ENCODE peak calls at places on chromosomes 16 and 17, in nine cellular contexts. J, R, D, A, Z, E, B, S and Q are unnamed samples.

GRCh38 chr17:29693751-29694150 is 71.0 kb upstream of the CORO6 start:
- DNase-seq in J (no peak), R (no peak), D (no peak), A (no peak), Z (no peak), E (no peak), B (no peak), S (no peak), Q (no peak)

GRCh38 chr17:19733953-19734526 is 14.1 kb downstream of the ALDH3A1 start:
- DNase-seq in J (no peak), R (no peak), D (no peak), A (no peak), Z (no peak), E (no peak), B (no peak), S (no peak), Q (no peak)

GRCh38 chr16:87369796-87370719 is 13.5 kb downstream of the FBXO31 start:
- DNase-seq in J (peak), R (peak), D (no peak), A (no peak), Z (no peak), E (no peak), B (no peak), S (no peak), Q (no peak)

GRCh38 chr16:49810769-49811315 is 45.1 kb downstream of the ZNF423 start:
- DNase-seq in J (no peak), R (no peak), D (no peak), A (no peak), Z (no peak), E (no peak), B (no peak), S (no peak), Q (peak)

GRCh38 chr17:73635101-73635767 is 9.0 kb downstream of the SDK2 start:
- DNase-seq in J (no peak), R (no peak), D (no peak), A (no peak), Z (no peak), E (no peak), B (no peak), S (no peak), Q (no peak)

GRCh38 chr16:29684671-29685070 is 5.7 kb downstream of the QPRT start:
- DNase-seq in J (no peak), R (no peak), D (no peak), A (no peak), Z (no peak), E (no peak), B (no peak), S (no peak), Q (no peak)

GRCh38 chr17:45223541-45224528 is 2.1 kb downstream of the FMNL1 start:
- DNase-seq in J (no peak), R (no peak), D (peak), A (no peak), Z (no peak), E (no peak), B (peak), S (no peak), Q (no peak)

GRCh38 chr17:77872714-77873517 is 85.6 kb upstream of the TNRC6C start:
- DNase-seq in J (no peak), R (peak), D (no peak), A (no peak), Z (no peak), E (no peak), B (no peak), S (no peak), Q (no peak)

GRCh38 chr16:81371106-81371505 is 56.3 kb downstream of the GAN start:
- DNase-seq in J (no peak), R (no peak), D (no peak), A (no peak), Z (no peak), E (no peak), B (no peak), S (no peak), Q (no peak)

GRCh38 chr17:28381141-28381825 is 9.8 kb downstream of the SARM1 start:
- DNase-seq in J (peak), R (no peak), D (no peak), A (peak), Z (peak), E (peak), B (no peak), S (no peak), Q (peak)

GRCh38 chr16:10571354-10571753 is 9.0 kb downstream of the EMP2 start:
- DNase-seq in J (no peak), R (no peak), D (no peak), A (no peak), Z (no peak), E (peak), B (no peak), S (no peak), Q (no peak)

GRCh38 chr16:64450170-64450569 is 671.7 kb downstream of the CDH11 start:
- DNase-seq in J (no peak), R (no peak), D (no peak), A (no peak), Z (no peak), E (no peak), B (no peak), S (no peak), Q (no peak)

GRCh38 chr17:77365584-77366186 is 224.9 kb downstream of the SEC14L1 start:
- DNase-seq in J (no peak), R (peak), D (no peak), A (peak), Z (peak), E (no peak), B (no peak), S (peak), Q (no peak)

GRCh38 chr16:85004587-85005205 is 6.6 kb downstream of the ZDHHC7 start:
- DNase-seq in J (no peak), R (no peak), D (no peak), A (no peak), Z (no peak), E (no peak), B (no peak), S (peak), Q (no peak)

GRCh38 chr17:55549140-55549539 is 37.9 kb upstream of the SMIM36 start:
- DNase-seq in J (peak), R (no peak), D (peak), A (no peak), Z (peak), E (peak), B (peak), S (no peak), Q (no peak)

GRCh38 chr16:85659336-85659735 is 29.4 kb downstream of the GINS2 start:
- DNase-seq in J (no peak), R (peak), D (no peak), A (no peak), Z (no peak), E (no peak), B (no peak), S (no peak), Q (no peak)

GRCh38 chr17:34667656-34668055 is 88.3 kb downstream of the TMEM132E start:
- DNase-seq in J (no peak), R (no peak), D (no peak), A (no peak), Z (peak), E (no peak), B (no peak), S (no peak), Q (no peak)

GRCh38 chr16:53131050-53131362 is 76.2 kb downstream of the CHD9 start:
- DNase-seq in J (peak), R (no peak), D (no peak), A (peak), Z (no peak), E (no peak), B (no peak), S (no peak), Q (no peak)

GRCh38 chr17:65920996-65921395 is 270.9 kb downstream of the CEP112 start:
- DNase-seq in J (no peak), R (no peak), D (no peak), A (no peak), Z (no peak), E (peak), B (no peak), S (no peak), Q (no peak)

GRCh38 chr16:22302776-22303363 is 5.7 kb downstream of the POLR3E start:
- DNase-seq in J (no peak), R (no peak), D (no peak), A (no peak), Z (peak), E (no peak), B (no peak), S (no peak), Q (no peak)

GRCh38 chr17:19317359-19318095 is 45.0 kb downstream of the B9D1 start:
- DNase-seq in J (peak), R (peak), D (peak), A (peak), Z (peak), E (peak), B (peak), S (peak), Q (peak)

GRCh38 chr16:67302882-67303434 is 23.6 kb downstream of the KCTD19 start:
- DNase-seq in J (no peak), R (no peak), D (no peak), A (no peak), Z (peak), E (no peak), B (no peak), S (no peak), Q (no peak)

GRCh38 chr17:61536417-61536955 is 54.5 kb downstream of the NACA2 start:
- DNase-seq in J (no peak), R (no peak), D (peak), A (no peak), Z (no peak), E (no peak), B (no peak), S (no peak), Q (no peak)

GRCh38 chr17:67386965-67387551 is 10.0 kb downstream of the PITPNC1 start:
- DNase-seq in J (peak), R (no peak), D (peak), A (peak), Z (peak), E (peak), B (peak), S (no peak), Q (peak)

GRCh38 chr16:27582883-27583282 is 32.9 kb downstream of the KATNIP start:
- DNase-seq in J (peak), R (no peak), D (no peak), A (no peak), Z (peak), E (no peak), B (no peak), S (no peak), Q (no peak)

GRCh38 chr16:66701516-66701915 is 5.0 kb upstream of the CMTM4 start:
- DNase-seq in J (no peak), R (no peak), D (no peak), A (no peak), Z (no peak), E (no peak), B (no peak), S (no peak), Q (no peak)

GRCh38 chr16:69351309-69352027 is at the start of gene TMED6:
- DNase-seq in J (no peak), R (no peak), D (no peak), A (no peak), Z (no peak), E (no peak), B (no peak), S (no peak), Q (no peak)

GRCh38 chr16:84277244-84277823 is 17.3 kb upstream of the WFDC1 start:
- DNase-seq in J (peak), R (peak), D (peak), A (peak), Z (peak), E (peak), B (peak), S (peak), Q (peak)

GRCh38 chr17:81491193-81491592 is 21.4 kb downstream of the ACTG1 start:
- DNase-seq in J (no peak), R (no peak), D (no peak), A (no peak), Z (no peak), E (no peak), B (no peak), S (no peak), Q (no peak)

GRCh38 chr17:66915204-66915611 is 49.3 kb upstream of the CACNG4 start:
- DNase-seq in J (peak), R (no peak), D (peak), A (peak), Z (peak), E (no peak), B (no peak), S (no peak), Q (no peak)

GRCh38 chr16:7013990-7014389 is 318.7 kb upstream of the RBFOX1 start:
- DNase-seq in J (peak), R (no peak), D (no peak), A (no peak), Z (no peak), E (peak), B (peak), S (no peak), Q (no peak)

GRCh38 chr17:78257810-78258322 is 26.4 kb downstream of the TMEM235 start:
- DNase-seq in J (no peak), R (no peak), D (peak), A (no peak), Z (peak), E (no peak), B (peak), S (no peak), Q (no peak)

GRCh38 chr17:70622382-70623260 is 453.3 kb downstream of the KCNJ2 start:
- DNase-seq in J (peak), R (peak), D (peak), A (peak), Z (peak), E (peak), B (peak), S (no peak), Q (peak)

GRCh38 chr16:4882261-4882632 is 35.0 kb downstream of the UBN1 start:
- DNase-seq in J (no peak), R (no peak), D (no peak), A (no peak), Z (no peak), E (no peak), B (no peak), S (peak), Q (no peak)

GRCh38 chr16:86071611-86072240 is 172.8 kb downstream of the IRF8 start:
- DNase-seq in J (no peak), R (no peak), D (no peak), A (no peak), Z (no peak), E (no peak), B (no peak), S (no peak), Q (no peak)

GRCh38 chr17:76027159-76027839 is at the start of gene EVPL:
- DNase-seq in J (no peak), R (no peak), D (no peak), A (no peak), Z (peak), E (no peak), B (no peak), S (no peak), Q (no peak)

GRCh38 chr17:55201609-55201932 is 63.2 kb upstream of the HLF start:
- DNase-seq in J (no peak), R (no peak), D (no peak), A (no peak), Z (no peak), E (no peak), B (no peak), S (no peak), Q (no peak)

GRCh38 chr17:49873466-49873865 is 25.6 kb upstream of the TAC4 start:
- DNase-seq in J (no peak), R (no peak), D (no peak), A (no peak), Z (no peak), E (no peak), B (no peak), S (no peak), Q (no peak)

GRCh38 chr16:83814654-83814985 is 6.8 kb downstream of the HSBP1 start:
- DNase-seq in J (no peak), R (no peak), D (no peak), A (no peak), Z (no peak), E (no peak), B (no peak), S (no peak), Q (no peak)

GRCh38 chr16:58960484-58960883 is 226.4 kb upstream of the GOT2 start:
- DNase-seq in J (peak), R (no peak), D (no peak), A (peak), Z (peak), E (no peak), B (no peak), S (no peak), Q (no peak)

DNA sequence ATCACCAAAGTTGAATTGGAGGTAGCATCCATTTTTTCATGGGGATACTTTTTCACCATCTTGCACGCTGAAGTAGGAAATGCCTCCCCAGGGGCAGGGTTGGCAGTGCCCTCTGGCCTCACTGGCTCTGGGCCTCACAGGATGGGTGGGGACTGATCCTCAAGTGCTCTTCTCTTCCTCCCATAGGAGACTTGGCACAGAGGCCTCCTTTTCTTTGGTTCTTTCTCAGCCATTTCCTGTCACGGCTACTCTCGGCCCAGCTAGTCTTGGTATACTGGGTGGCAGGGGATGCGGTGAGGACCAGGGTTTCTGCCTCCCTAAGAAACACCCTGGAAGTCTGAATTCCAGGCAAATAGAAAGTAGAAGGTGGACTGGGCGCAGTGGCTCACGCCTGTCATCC is 58.2 kb downstream of the PECAM1 start:
- DNase-seq in J (no peak), R (peak), D (no peak), A (no peak), Z (no peak), E (no peak), B (no peak), S (no peak), Q (no peak)
- TF ChIP-seq CTCF in J (no peak), R (no peak), D (no peak), A (no peak), Z (no peak), E (no peak), B (no peak), S (no peak), Q (no peak)

GRCh38 chr16:3881499-3881995 is 1.0 kb upstream of the CREBBP start:
- DNase-seq in J (no peak), R (no peak), D (no peak), A (peak), Z (peak), E (no peak), B (no peak), S (peak), Q (no peak)

GRCh38 chr16:3878610-3879009 is 1.9 kb downstream of the CREBBP start:
- DNase-seq in J (no peak), R (no peak), D (peak), A (no peak), Z (no peak), E (no peak), B (peak), S (no peak), Q (no peak)

GRCh38 chr16:3879258-3879886 is 1.1 kb downstream of the CREBBP start:
- DNase-seq in J (peak), R (peak), D (no peak), A (no peak), Z (peak), E (peak), B (peak), S (no peak), Q (no peak)

GRCh38 chr16:3880623-3881498 is at the start of gene CREBBP:
- DNase-seq in J (peak), R (peak), D (peak), A (peak), Z (peak), E (peak), B (peak), S (peak), Q (peak)

GRCh38 chr16:3879887-3880564 is 487 bp downstream of the CREBBP start:
- DNase-seq in J (peak), R (peak), D (peak), A (peak), Z (peak), E (peak), B (peak), S (peak), Q (peak)
- TF ChIP-seq CTCF in J (no peak), R (no peak), D (peak), A (no peak), Z (no peak), E (no peak), B (no peak), S (no peak), Q (no peak)

GRCh38 chr17:58982626-58983025 is 124.1 kb downstream of the TRIM37 start:
- DNase-seq in J (no peak), R (no peak), D (no peak), A (no peak), Z (no peak), E (no peak), B (no peak), S (no peak), Q (no peak)
- TF ChIP-seq CTCF in J (no peak), R (no peak), D (no peak), A (no peak), Z (no peak), E (no peak), B (no peak), S (no peak), Q (no peak)

DNA sequence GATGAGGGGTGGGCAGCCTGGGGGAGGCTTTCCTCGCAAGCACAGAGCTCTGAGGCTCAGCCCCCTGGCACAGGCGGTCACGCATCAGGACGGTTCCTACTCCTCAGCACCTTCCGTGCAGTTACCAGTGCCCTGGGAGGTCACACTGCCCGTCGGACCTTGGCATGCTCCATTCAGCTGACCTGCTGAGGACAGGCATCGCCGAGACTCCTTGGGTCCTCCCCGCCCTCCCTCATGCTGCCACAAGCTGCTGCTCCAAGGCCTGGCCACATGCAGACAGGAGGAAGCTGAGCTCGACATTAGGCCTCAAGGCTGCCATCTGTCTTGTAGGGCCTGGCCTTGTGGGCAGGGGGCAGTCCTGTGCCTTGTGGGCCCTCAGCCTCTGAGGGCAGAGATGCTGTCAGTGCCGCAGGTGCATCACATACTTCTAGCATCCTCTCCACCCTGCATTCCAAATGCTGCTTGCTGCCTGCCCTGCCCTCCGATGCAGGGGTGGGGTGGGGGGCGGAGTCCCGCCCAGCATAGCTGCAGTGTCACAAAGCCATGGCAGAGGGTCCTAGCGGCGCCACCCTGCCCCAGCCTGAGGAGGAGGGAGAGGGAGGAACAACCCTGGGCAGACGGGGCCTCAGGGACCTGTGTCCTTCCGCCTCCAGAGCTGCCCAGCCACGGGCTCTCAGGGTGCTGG is 9.3 kb downstream of the C16orf90 start:
- DNase-seq in J (peak), R (no peak), D (no peak), A (peak), Z (peak), E (no peak), B (no peak), S (no peak), Q (no peak)
- TF ChIP-seq CTCF in J (no peak), R (no peak), D (no peak), A (no peak), Z (peak), E (no peak), B (no peak), S (no peak), Q (no peak)

DNA sequence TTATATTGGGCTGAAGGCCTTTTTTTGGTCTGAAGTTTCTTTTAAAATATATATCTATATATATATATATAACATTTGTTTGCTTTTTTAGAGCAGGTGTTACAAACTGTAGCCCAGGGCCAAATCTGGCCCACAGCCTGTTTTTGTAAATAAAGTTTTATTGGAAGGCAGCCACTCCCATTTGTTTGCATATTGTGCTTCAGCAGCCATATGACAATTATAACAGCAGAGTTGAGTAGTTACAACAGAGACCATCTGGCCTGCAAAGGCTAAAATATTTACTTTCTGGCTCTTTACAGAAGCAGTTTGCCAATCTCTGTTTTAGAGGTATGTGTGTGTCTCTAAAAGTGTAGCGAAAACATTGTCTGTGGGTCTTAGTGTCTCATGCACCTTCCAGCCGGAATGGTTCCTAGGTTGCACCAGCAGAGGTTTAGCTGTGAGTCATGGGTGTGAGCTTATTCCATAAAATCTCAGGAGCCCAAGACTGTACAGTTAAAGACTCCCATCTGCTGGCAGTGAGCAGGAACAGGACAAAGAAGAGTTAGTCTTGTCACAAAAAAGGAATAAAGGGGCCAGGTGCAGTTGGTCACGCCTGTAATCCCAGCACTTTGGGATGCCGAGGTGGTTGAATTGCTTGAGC is 23.8 kb downstream of the LCMT1 start:
- DNase-seq in J (no peak), R (no peak), D (no peak), A (no peak), Z (no peak), E (no peak), B (no peak), S (no peak), Q (no peak)
- TF ChIP-seq CTCF in J (no peak), R (no peak), D (no peak), A (no peak), Z (no peak), E (no peak), B (peak), S (no peak), Q (no peak)